ENCODE peak calls at places on chromosomes 3 and 15, in ten cellular contexts. One of them, this sample, is unnamed.

GRCh38 chr3:12939137-12939536 is 97.8 kb upstream of the RPL32 start:
- DNase-seq in astrocyte: no peak
- DNase-seq in A549: no peak
- DNase-seq in IMR-90: no peak
- DNase-seq in PC-3: no peak
- DNase-seq in H9: no peak
- DNase-seq in mammary epithelial cell: no peak
- DNase-seq in H1: no peak
- DNase-seq in Karpas-422: no peak
- DNase-seq in neural progenitor cell: no peak
- DNase-seq in this sample: no peak

GRCh38 chr3:159765025-159765859 is 223.4 kb upstream of the IL12A start:
- DNase-seq in IMR-90: peak
- DNase-seq in neural progenitor cell: peak
- DNase-seq in H9: peak
- DNase-seq in PC-3: peak
- DNase-seq in H1: peak
- DNase-seq in A549: peak
- DNase-seq in mammary epithelial cell: peak
- DNase-seq in astrocyte: peak
- DNase-seq in Karpas-422: no peak
- DNase-seq in this sample: no peak

GRCh38 chr15:68312701-68313204 is 35.2 kb downstream of the FEM1B start:
- DNase-seq in Karpas-422: no peak
- DNase-seq in PC-3: no peak
- DNase-seq in H1: no peak
- DNase-seq in H9: peak
- DNase-seq in neural progenitor cell: no peak
- DNase-seq in astrocyte: peak
- DNase-seq in A549: no peak
- DNase-seq in IMR-90: peak
- DNase-seq in mammary epithelial cell: peak
- DNase-seq in this sample: no peak

GRCh38 chr3:191566469-191566868 is 105.5 kb downstream of the PYDC2 start:
- DNase-seq in PC-3: no peak
- DNase-seq in H9: no peak
- DNase-seq in IMR-90: no peak
- DNase-seq in astrocyte: peak
- DNase-seq in neural progenitor cell: no peak
- DNase-seq in mammary epithelial cell: peak
- DNase-seq in A549: no peak
- DNase-seq in Karpas-422: no peak
- DNase-seq in H1: no peak
- DNase-seq in this sample: no peak

GRCh38 chr3:40713306-40713705 is 188.5 kb downstream of the ZNF621 start:
- DNase-seq in mammary epithelial cell: no peak
- DNase-seq in A549: no peak
- DNase-seq in H9: no peak
- DNase-seq in Karpas-422: no peak
- DNase-seq in PC-3: no peak
- DNase-seq in neural progenitor cell: no peak
- DNase-seq in IMR-90: no peak
- DNase-seq in astrocyte: no peak
- DNase-seq in H1: no peak
- DNase-seq in this sample: peak

GRCh38 chr3:47405820-47406761 is 25.3 kb downstream of the PTPN23 start:
- DNase-seq in PC-3: no peak
- DNase-seq in IMR-90: no peak
- DNase-seq in astrocyte: no peak
- DNase-seq in neural progenitor cell: no peak
- DNase-seq in A549: no peak
- DNase-seq in H1: no peak
- DNase-seq in mammary epithelial cell: no peak
- DNase-seq in H9: no peak
- DNase-seq in Karpas-422: no peak
- DNase-seq in this sample: no peak

GRCh38 chr15:68782589-68783161 is 38.0 kb downstream of the ANP32A start:
- DNase-seq in A549: no peak
- DNase-seq in astrocyte: no peak
- DNase-seq in IMR-90: no peak
- DNase-seq in H9: peak
- DNase-seq in PC-3: no peak
- DNase-seq in Karpas-422: no peak
- DNase-seq in mammary epithelial cell: no peak
- DNase-seq in neural progenitor cell: no peak
- DNase-seq in H1: no peak
- DNase-seq in this sample: no peak

GRCh38 chr15:87567399-87567798 is 689.1 kb downstream of the NTRK3 start:
- DNase-seq in PC-3: no peak
- DNase-seq in astrocyte: no peak
- DNase-seq in IMR-90: no peak
- DNase-seq in H1: no peak
- DNase-seq in mammary epithelial cell: no peak
- DNase-seq in H9: no peak
- DNase-seq in A549: no peak
- DNase-seq in Karpas-422: no peak
- DNase-seq in neural progenitor cell: no peak
- DNase-seq in this sample: no peak

GRCh38 chr3:52606373-52607085 is 70.1 kb downstream of the UQCC5 start:
- DNase-seq in astrocyte: peak
- DNase-seq in H9: no peak
- DNase-seq in neural progenitor cell: no peak
- DNase-seq in H1: no peak
- DNase-seq in IMR-90: peak
- DNase-seq in PC-3: peak
- DNase-seq in A549: peak
- DNase-seq in mammary epithelial cell: peak
- DNase-seq in Karpas-422: no peak
- DNase-seq in this sample: no peak

GRCh38 chr3:183583331-183584245 is 28.1 kb upstream of the KLHL6 start:
- DNase-seq in IMR-90: no peak
- DNase-seq in astrocyte: no peak
- DNase-seq in neural progenitor cell: peak
- DNase-seq in PC-3: no peak
- DNase-seq in Karpas-422: no peak
- DNase-seq in mammary epithelial cell: no peak
- DNase-seq in A549: no peak
- DNase-seq in H9: no peak
- DNase-seq in H1: no peak
- DNase-seq in this sample: no peak

GRCh38 chr3:136751259-136752045 is 726 bp downstream of the STAG1 start:
- DNase-seq in astrocyte: peak
- DNase-seq in mammary epithelial cell: peak
- DNase-seq in H1: no peak
- DNase-seq in neural progenitor cell: peak
- DNase-seq in IMR-90: peak
- DNase-seq in A549: peak
- DNase-seq in Karpas-422: peak
- DNase-seq in H9: peak
- DNase-seq in PC-3: peak
- DNase-seq in this sample: peak

GRCh38 chr15:49424954-49425353 is 1.9 kb downstream of the FGF7 start:
- DNase-seq in Karpas-422: no peak
- DNase-seq in astrocyte: peak
- DNase-seq in mammary epithelial cell: no peak
- DNase-seq in neural progenitor cell: no peak
- DNase-seq in IMR-90: peak
- DNase-seq in A549: no peak
- DNase-seq in PC-3: no peak
- DNase-seq in H1: no peak
- DNase-seq in H9: no peak
- DNase-seq in this sample: no peak
- H3K4me2 ChIP-seq in Karpas-422: no peak
- H3K4me2 ChIP-seq in astrocyte: no peak
- H3K4me2 ChIP-seq in mammary epithelial cell: no peak
- H3K4me2 ChIP-seq in neural progenitor cell: no peak
- H3K4me2 ChIP-seq in IMR-90: peak
- H3K4me2 ChIP-seq in A549: no peak
- H3K4me2 ChIP-seq in PC-3: no peak
- H3K4me2 ChIP-seq in H1: no peak
- H3K4me2 ChIP-seq in H9: no peak
- H3K4me2 ChIP-seq in this sample: no peak

DNA sequence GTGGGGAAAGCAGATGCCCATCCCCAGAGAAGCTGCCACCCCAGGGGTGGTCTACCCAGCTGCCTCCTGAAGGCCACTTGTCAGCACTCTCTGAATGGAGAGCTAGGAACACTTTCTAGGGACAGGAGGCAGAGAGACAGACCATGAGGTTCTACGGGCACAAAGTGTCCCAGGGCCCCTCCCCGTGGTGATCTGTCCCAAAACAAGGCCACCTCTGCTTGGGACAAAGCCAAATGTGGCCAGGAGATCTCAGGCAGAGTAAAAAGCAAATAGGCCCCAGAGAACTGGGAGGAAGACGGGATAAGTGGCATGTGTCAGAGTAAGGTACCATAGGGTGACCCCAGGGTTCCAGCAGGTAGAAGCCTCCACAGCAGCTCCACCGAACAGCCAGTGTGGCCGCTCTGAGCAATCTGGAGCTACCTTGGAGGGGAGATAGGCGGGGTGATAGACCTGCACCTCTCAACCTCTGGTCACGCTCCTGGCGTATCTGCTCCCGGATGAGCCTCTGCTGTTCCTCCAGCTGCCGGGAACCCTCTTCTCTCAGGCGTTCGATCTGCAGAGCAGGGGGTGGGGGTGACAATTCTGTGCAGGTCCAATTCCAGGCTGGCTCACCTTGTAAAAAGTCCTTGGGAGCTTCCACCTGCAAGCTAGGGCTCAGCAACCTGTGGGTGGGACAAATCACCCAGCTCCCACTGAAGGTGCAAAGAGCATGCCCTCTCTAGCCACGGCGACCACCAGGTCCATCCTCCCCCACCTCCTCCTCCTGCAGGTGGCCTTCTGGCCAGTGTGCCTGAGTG is 6.2 kb downstream of the C15orf62 start:
- DNase-seq in Karpas-422: no peak
- DNase-seq in H1: no peak
- DNase-seq in neural progenitor cell: no peak
- DNase-seq in astrocyte: no peak
- DNase-seq in IMR-90: no peak
- DNase-seq in H9: no peak
- DNase-seq in mammary epithelial cell: no peak
- DNase-seq in PC-3: no peak
- DNase-seq in A549: no peak
- DNase-seq in this sample: no peak
- H3K4me2 ChIP-seq in Karpas-422: no peak
- H3K4me2 ChIP-seq in H1: no peak
- H3K4me2 ChIP-seq in neural progenitor cell: no peak
- H3K4me2 ChIP-seq in astrocyte: no peak
- H3K4me2 ChIP-seq in IMR-90: no peak
- H3K4me2 ChIP-seq in H9: no peak
- H3K4me2 ChIP-seq in mammary epithelial cell: peak
- H3K4me2 ChIP-seq in PC-3: peak
- H3K4me2 ChIP-seq in A549: no peak
- H3K4me2 ChIP-seq in this sample: peak

GRCh38 chr15:40454904-40455391 is 14.2 kb downstream of the BAHD1 start:
- DNase-seq in mammary epithelial cell: peak
- DNase-seq in astrocyte: peak
- DNase-seq in IMR-90: peak
- DNase-seq in H9: no peak
- DNase-seq in neural progenitor cell: no peak
- DNase-seq in H1: no peak
- DNase-seq in A549: no peak
- DNase-seq in PC-3: peak
- DNase-seq in Karpas-422: no peak
- DNase-seq in this sample: no peak

GRCh38 chr15:40459391-40460015 is 11.3 kb upstream of the CHST14 start:
- DNase-seq in IMR-90: no peak
- DNase-seq in PC-3: no peak
- DNase-seq in H1: no peak
- DNase-seq in H9: no peak
- DNase-seq in A549: no peak
- DNase-seq in Karpas-422: no peak
- DNase-seq in neural progenitor cell: no peak
- DNase-seq in mammary epithelial cell: no peak
- DNase-seq in astrocyte: no peak
- DNase-seq in this sample: no peak

GRCh38 chr15:40458495-40459371 is 12.1 kb upstream of the CHST14 start:
- DNase-seq in H1: no peak
- DNase-seq in IMR-90: no peak
- DNase-seq in PC-3: no peak
- DNase-seq in Karpas-422: no peak
- DNase-seq in mammary epithelial cell: no peak
- DNase-seq in neural progenitor cell: no peak
- DNase-seq in A549: no peak
- DNase-seq in H9: no peak
- DNase-seq in astrocyte: no peak
- DNase-seq in this sample: no peak

GRCh38 chr15:40456738-40457137 is 14.0 kb upstream of the CHST14 start:
- DNase-seq in PC-3: no peak
- DNase-seq in neural progenitor cell: no peak
- DNase-seq in H9: no peak
- DNase-seq in A549: no peak
- DNase-seq in H1: no peak
- DNase-seq in astrocyte: no peak
- DNase-seq in mammary epithelial cell: no peak
- DNase-seq in Karpas-422: no peak
- DNase-seq in IMR-90: no peak
- DNase-seq in this sample: no peak

DNA sequence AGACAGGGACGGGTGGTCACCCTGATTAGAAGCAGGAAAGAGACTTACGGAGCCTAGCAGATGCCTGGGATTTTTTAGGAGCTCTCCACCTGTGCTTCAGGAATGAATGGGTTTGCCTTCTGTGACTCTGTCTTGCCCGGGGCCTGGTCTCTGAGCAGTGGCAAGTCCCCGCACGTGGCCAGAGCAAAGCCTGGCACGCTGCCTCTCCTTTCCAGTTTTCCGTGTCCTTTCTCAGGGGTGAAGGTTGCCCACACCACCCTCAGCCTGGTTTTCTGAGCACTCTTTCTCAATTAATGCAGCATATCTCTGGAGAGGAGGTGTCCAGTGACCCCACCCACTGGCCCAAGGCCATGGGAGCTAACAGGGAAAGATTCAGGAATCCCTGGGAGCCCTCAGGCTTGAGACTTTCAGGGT is 14.5 kb upstream of the CHST14 start:
- DNase-seq in astrocyte: no peak
- DNase-seq in A549: no peak
- DNase-seq in IMR-90: no peak
- DNase-seq in PC-3: no peak
- DNase-seq in Karpas-422: no peak
- DNase-seq in mammary epithelial cell: peak
- DNase-seq in H1: no peak
- DNase-seq in neural progenitor cell: no peak
- DNase-seq in H9: no peak
- DNase-seq in this sample: no peak
- H3K4me2 ChIP-seq in astrocyte: no peak
- H3K4me2 ChIP-seq in A549: no peak
- H3K4me2 ChIP-seq in IMR-90: no peak
- H3K4me2 ChIP-seq in PC-3: no peak
- H3K4me2 ChIP-seq in Karpas-422: no peak
- H3K4me2 ChIP-seq in mammary epithelial cell: peak
- H3K4me2 ChIP-seq in H1: no peak
- H3K4me2 ChIP-seq in neural progenitor cell: no peak
- H3K4me2 ChIP-seq in H9: no peak
- H3K4me2 ChIP-seq in this sample: no peak

DNA sequence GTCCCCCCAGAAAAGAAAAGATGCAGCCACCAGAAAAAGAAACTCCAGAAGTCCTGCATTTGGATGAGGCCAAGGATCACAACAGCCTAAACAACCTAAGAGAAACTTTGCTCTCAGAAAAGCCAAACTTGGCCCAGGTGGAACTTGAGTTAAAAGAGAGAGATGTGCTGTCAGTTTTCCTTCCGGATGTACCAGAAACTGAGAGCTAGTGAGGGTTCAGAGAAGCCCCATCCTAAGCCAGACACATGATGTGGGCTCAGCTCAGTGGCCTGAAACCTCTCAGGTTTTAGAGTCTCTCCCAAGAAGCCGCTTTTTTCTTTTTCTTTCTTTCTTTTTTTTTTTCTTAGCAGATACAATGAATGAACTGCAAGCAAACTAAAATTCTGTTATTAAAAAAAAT is 7.8 kb downstream of the SLC51B start:
- DNase-seq in H9: no peak
- DNase-seq in IMR-90: no peak
- DNase-seq in mammary epithelial cell: no peak
- DNase-seq in A549: no peak
- DNase-seq in neural progenitor cell: no peak
- DNase-seq in PC-3: no peak
- DNase-seq in Karpas-422: no peak
- DNase-seq in astrocyte: no peak
- DNase-seq in H1: no peak
- DNase-seq in this sample: peak
- H3K4me2 ChIP-seq in H9: no peak
- H3K4me2 ChIP-seq in IMR-90: no peak
- H3K4me2 ChIP-seq in mammary epithelial cell: no peak
- H3K4me2 ChIP-seq in A549: no peak
- H3K4me2 ChIP-seq in neural progenitor cell: no peak
- H3K4me2 ChIP-seq in PC-3: no peak
- H3K4me2 ChIP-seq in Karpas-422: no peak
- H3K4me2 ChIP-seq in astrocyte: no peak
- H3K4me2 ChIP-seq in H1: no peak
- H3K4me2 ChIP-seq in this sample: peak

This sample was measured in MM.1S.